ENCODE peak calls at places on chromosomes 1 and 21, in five cellular contexts. Z is BJ, D is body of pancreas, O is neural progenitor cell, R is cardiac muscle cell. A is an unnamed sample. For H3K27me3, the result is how much of the 10 kb centered on the place peaks cover.

GRCh38 chr1:44481701-44482100 is 76.6 kb downstream of the RNF220 start:
- DNase-seq in R (no peak), O (peak), Z (no peak), D (no peak), A (no peak)

GRCh38 chr21:44300262-44300959 is 558 bp downstream of the PFKL start:
- DNase-seq in R (peak), D (peak), O (peak), Z (no peak), A (peak)

GRCh38 chr1:3170566-3171453 is 101.8 kb downstream of the PRDM16 start:
- DNase-seq in Z (no peak), R (peak), O (peak), D (peak), A (no peak)

GRCh38 chr1:33171993-33172813 is 9.6 kb downstream of the TRIM62 start:
- DNase-seq in Z (no peak), D (no peak), R (no peak), O (no peak), A (no peak)

GRCh38 chr1:246725191-246725590 is 982 bp downstream of the SCCPDH start:
- DNase-seq in R (no peak), D (no peak), Z (no peak), O (no peak), A (no peak)

GRCh38 chr1:12123172-12123571 is 43.6 kb upstream of the TNFRSF1B start:
- DNase-seq in R (no peak), D (no peak), Z (no peak), O (no peak), A (no peak)

GRCh38 chr1:85581802-85582686 is 1.5 kb downstream of the CCN1 start:
- DNase-seq in D (peak), O (peak), Z (no peak), R (peak), A (peak)

GRCh38 chr1:1303736-1304135 is 4.0 kb downstream of the ACAP3 start:
- DNase-seq in D (no peak), R (no peak), Z (no peak), O (no peak), A (no peak)

GRCh38 chr21:45379171-45379900 is 25.6 kb upstream of the COL18A1 start:
- DNase-seq in R (no peak), Z (no peak), D (peak), O (no peak), A (no peak)

GRCh38 chr1:87129606-87130005 is 199.1 kb upstream of the LMO4 start:
- DNase-seq in O (no peak), Z (no peak), D (no peak), R (peak), A (no peak)

GRCh38 chr1:203288351-203288894 is 16.9 kb upstream of the BTG2 start:
- DNase-seq in D (no peak), R (no peak), Z (no peak), O (no peak), A (no peak)

GRCh38 chr1:225772323-225772768 is 5.3 kb upstream of the SRP9 start:
- DNase-seq in D (peak), Z (no peak), O (peak), R (peak), A (peak)

GRCh38 chr1:2411801-2412394 is 466 bp downstream of the PEX10 start:
- DNase-seq in Z (no peak), R (peak), D (peak), O (no peak), A (no peak)

GRCh38 chr1:24486296-24487065 is 16.2 kb upstream of the RCAN3 start:
- DNase-seq in Z (no peak), O (no peak), D (no peak), R (no peak), A (no peak)

GRCh38 chr1:6300342-6301141 is 39.6 kb upstream of the GPR153 start:
- DNase-seq in O (no peak), Z (no peak), D (no peak), R (no peak), A (no peak)

GRCh38 chr21:41130883-41131282 is 37.1 kb upstream of the BACE2 start:
- DNase-seq in O (no peak), R (no peak), Z (no peak), D (peak), A (no peak)

GRCh38 chr1:26833432-26834405 is 7.2 kb downstream of the ZDHHC18 start:
- DNase-seq in R (no peak), D (no peak), Z (no peak), O (peak), A (no peak)

GRCh38 chr21:34510148-34511142 is 1.6 kb downstream of the KCNE1 start:
- DNase-seq in Z (no peak), D (peak), R (peak), O (peak), A (peak)

GRCh38 chr1:210366767-210367166 is 38.1 kb downstream of the HHAT start:
- DNase-seq in Z (no peak), D (no peak), O (no peak), R (no peak), A (no peak)

GRCh38 chr1:58966103-58966916 is 182.5 kb upstream of the JUN start:
- DNase-seq in R (no peak), O (no peak), D (no peak), Z (no peak), A (no peak)

GRCh38 chr1:92030701-92031107 is 919 bp downstream of the EPHX4 start:
- DNase-seq in Z (no peak), R (peak), O (peak), D (no peak), A (no peak)

GRCh38 chr1:82934069-82934468 is 1064.9 kb downstream of the TTLL7 start:
- DNase-seq in Z (no peak), D (no peak), R (no peak), O (no peak), A (no peak)

GRCh38 chr1:81679972-81680371 is 120.8 kb upstream of the ADGRL2 start:
- DNase-seq in D (no peak), Z (no peak), O (peak), R (peak), A (no peak)

GRCh38 chr1:204465469-204466415 is 28.9 kb downstream of the PIK3C2B start:
- DNase-seq in Z (no peak), R (peak), O (no peak), D (no peak), A (no peak)

GRCh38 chr1:205668951-205669340 is 11.4 kb downstream of the SLC45A3 start:
- DNase-seq in Z (no peak), D (no peak), O (peak), R (no peak), A (no peak)

GRCh38 chr1:91283421-91283726 is 121.3 kb downstream of the HFM1 start:
- DNase-seq in O (no peak), R (no peak), D (no peak), Z (no peak), A (no peak)

GRCh38 chr1:41639332-41639936 is 155.0 kb upstream of the EDN2 start:
- DNase-seq in D (no peak), R (peak), O (no peak), Z (no peak), A (peak)

GRCh38 chr1:47661065-47661464 is 223.2 kb downstream of the FOXD2 start:
- DNase-seq in Z (no peak), O (no peak), R (no peak), D (no peak), A (peak)

GRCh38 chr1:44777969-44778635 is 2.8 kb downstream of the RPS8 start:
- DNase-seq in Z (no peak), R (no peak), D (no peak), O (no peak), A (no peak)

GRCh38 chr21:44872568-44873355 is 728 bp downstream of the PTTG1IP start:
- DNase-seq in D (peak), R (peak), O (peak), Z (no peak), A (peak)

GRCh38 chr1:219926363-219926998 is 1.9 kb downstream of the SLC30A10 start:
- DNase-seq in O (no peak), R (no peak), D (no peak), Z (no peak), A (no peak)

GRCh38 chr21:34012640-34013039 is 60.7 kb upstream of the MRPS6 start:
- DNase-seq in O (no peak), R (no peak), Z (no peak), D (no peak), A (no peak)

GRCh38 chr1:231062500-231063270 is 22.6 kb upstream of the FAM89A start:
- DNase-seq in O (no peak), Z (no peak), D (no peak), R (no peak), A (no peak)

GRCh38 chr1:94332952-94333351 is 85.2 kb upstream of the ABCD3 start:
- DNase-seq in O (no peak), D (no peak), R (no peak), Z (no peak), A (peak)

GRCh38 chr1:206967096-206967851 is 3.0 kb downstream of the FCAMR start:
- DNase-seq in D (no peak), O (no peak), Z (no peak), R (peak), A (no peak)

GRCh38 chr1:206970406-206970805 is at the start of gene FCAMR:
- DNase-seq in Z (no peak), O (no peak), R (no peak), D (no peak), A (no peak)

GRCh38 chr1:206965781-206966180 is 4.5 kb downstream of the FCAMR start:
- DNase-seq in O (no peak), R (no peak), Z (no peak), D (no peak), A (no peak)

GRCh38 chr1:206971029-206971655 is 882 bp upstream of the FCAMR start:
- DNase-seq in O (no peak), R (no peak), D (no peak), Z (no peak), A (no peak)

GRCh38 chr1:206969090-206969489 is 1.2 kb downstream of the FCAMR start:
- DNase-seq in R (peak), O (no peak), D (peak), Z (no peak), A (no peak)
- H3K27me3 ChIP-seq in R (under half), O (under half), D (under half), Z (under half), A (under half)

GRCh38 chr1:201788296-201788695 is 40.7 kb upstream of the IPO9 start:
- DNase-seq in Z (no peak), O (no peak), D (no peak), R (no peak), A (no peak)
- H3K27me3 ChIP-seq in Z (under half), O (under half), D (under half), R (under half), A (under half)

DNA sequence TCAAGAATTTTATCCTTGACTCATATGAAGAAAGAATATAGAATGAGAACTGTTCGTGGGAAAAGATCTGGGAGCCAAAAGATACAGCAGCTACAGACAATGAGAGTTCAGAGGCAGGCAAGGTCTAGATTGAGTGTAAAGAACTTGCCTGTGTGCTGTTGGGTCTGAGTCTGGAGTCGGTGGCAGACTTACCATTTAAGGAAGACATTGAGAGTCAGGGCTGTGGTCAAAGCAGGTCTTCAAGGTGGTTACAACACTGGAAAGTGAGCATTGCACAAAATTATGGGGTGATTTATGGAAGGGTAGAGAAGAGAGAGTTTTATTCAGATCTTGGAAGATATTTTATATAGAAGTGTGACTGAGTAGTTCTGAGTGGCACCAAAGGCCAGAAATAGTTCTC is 80.6 kb downstream of the TBX19 start:
- DNase-seq in D (no peak), R (no peak), O (no peak), Z (no peak), A (no peak)
- H3K27me3 ChIP-seq in D (under half), R (under half), O (under half), Z (under half), A (under half)

GRCh38 chr1:30878016-30878415 is 30.5 kb downstream of the SDC3 start:
- DNase-seq in Z (no peak), R (no peak), D (no peak), O (no peak), A (no peak)
- H3K27me3 ChIP-seq in Z (under half), R (under half), D (under half), O (under half), A (under half)

DNA sequence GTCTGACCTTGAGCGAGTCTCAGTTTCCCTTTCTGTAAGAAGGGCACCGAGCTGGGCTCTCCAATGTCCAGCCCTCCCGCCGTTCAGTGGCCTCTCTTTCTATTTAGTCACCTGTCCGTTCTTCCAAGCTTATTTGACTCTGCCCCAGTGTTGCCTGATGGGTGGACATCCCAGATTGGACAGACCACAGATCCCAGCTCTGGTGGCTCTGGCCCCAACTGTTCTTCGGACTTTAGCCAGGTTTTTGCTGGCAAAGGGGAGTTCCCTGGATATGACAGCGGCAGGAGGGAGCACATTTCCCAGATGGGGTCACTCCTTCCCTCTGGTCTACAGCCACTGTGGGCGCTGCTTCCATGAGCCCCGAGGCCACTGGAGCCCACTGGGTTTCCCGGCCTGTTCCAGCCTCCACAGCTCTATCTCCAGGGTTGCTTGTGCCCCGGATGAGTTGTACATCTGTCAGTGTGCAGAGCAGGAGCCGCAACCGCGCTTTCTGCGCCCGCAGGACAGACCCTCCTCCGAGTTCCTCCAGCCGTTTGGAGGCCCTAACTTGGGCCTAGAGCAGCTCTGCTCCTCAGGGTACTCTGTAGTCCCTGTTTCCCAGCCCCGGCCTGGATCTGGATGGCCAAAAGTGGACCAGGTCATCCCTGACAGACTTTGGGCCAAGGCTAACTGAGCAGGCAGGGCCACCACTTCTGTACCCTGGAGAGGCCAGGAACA is 3.8 kb downstream of the DMBX1 start:
- DNase-seq in Z (no peak), D (no peak), O (no peak), R (no peak), A (no peak)
- H3K27me3 ChIP-seq in Z (half or more), D (under half), O (half or more), R (half or more), A (half or more)

DNA sequence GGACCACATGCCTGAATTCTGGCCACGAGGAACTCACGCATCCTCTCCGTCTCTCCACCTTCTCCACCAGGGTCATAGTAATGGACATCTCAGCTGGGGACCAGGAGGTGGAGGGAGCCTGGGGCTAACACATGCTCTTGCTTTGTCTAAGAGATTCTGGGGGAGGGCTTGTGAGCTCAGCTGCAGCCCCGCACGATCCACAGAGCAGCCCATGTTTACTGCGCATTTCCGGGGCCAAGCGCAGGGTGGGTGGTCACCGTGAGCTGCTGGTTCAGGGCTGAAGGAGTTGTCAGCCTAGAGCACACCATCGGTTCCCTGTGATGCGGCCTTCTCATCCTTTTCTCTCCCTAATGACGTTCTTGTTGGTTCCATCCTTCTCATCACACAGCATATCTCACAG is 7.5 kb upstream of the TFF2 start:
- DNase-seq in O (no peak), R (no peak), Z (no peak), D (no peak), A (no peak)
- H3K27me3 ChIP-seq in O (under half), R (under half), Z (under half), D (under half), A (under half)

A was measured in SJSA1.